ENCODE peak calls at places on chromosomes 1 and 21, in eight cellular contexts. E is HepG2, Q is IMR-90, L is heart left ventricle, S is A549, A is lower leg skin, K is stomach, C is ovary. Y is an unnamed sample.

GRCh38 chr1:53842347-53842746 is 4.3 kb upstream of the NDC1 start:
- DNase-seq in E (no peak), K (no peak), L (no peak), A (no peak), Q (no peak), C (no peak), S (no peak), Y (no peak)

GRCh38 chr1:213127074-213127473 is 76.0 kb downstream of the RPS6KC1 start:
- DNase-seq in E (no peak), C (no peak), K (no peak), Q (peak), S (no peak), A (no peak), L (no peak), Y (no peak)

GRCh38 chr1:54069792-54070548 is 16.6 kb downstream of the TCEANC2 start:
- DNase-seq in A (no peak), L (no peak), K (no peak), Q (peak), C (no peak), E (peak), S (peak), Y (peak)

GRCh38 chr1:229653420-229653819 is 27.4 kb downstream of the URB2 start:
- DNase-seq in Q (no peak), S (no peak), C (no peak), A (no peak), E (no peak), L (no peak), K (no peak), Y (no peak)

GRCh38 chr1:228270032-228270431 is 62.2 kb downstream of the OBSCN start:
- DNase-seq in K (peak), S (no peak), Q (peak), C (no peak), E (no peak), A (no peak), L (no peak), Y (peak)

GRCh38 chr21:41187537-41188025 is 19.6 kb downstream of the BACE2 start:
- DNase-seq in L (no peak), A (no peak), C (no peak), E (no peak), K (no peak), Q (no peak), S (no peak), Y (no peak)

GRCh38 chr1:15246960-15247614 is at the start of gene FHAD1:
- DNase-seq in Q (peak), C (peak), S (peak), A (no peak), E (no peak), L (peak), K (peak), Y (peak)

GRCh38 chr1:176206006-176206960 is 803 bp downstream of the COP1 start:
- DNase-seq in K (peak), E (peak), Q (peak), A (no peak), S (peak), L (no peak), C (no peak), Y (peak)

GRCh38 chr1:184854456-184855180 is 100.0 kb upstream of the EDEM3 start:
- DNase-seq in C (no peak), Q (peak), A (no peak), L (no peak), K (no peak), S (no peak), E (no peak), Y (peak)

GRCh38 chr1:181801617-181802016 is 259.9 kb downstream of the ZNF648 start:
- DNase-seq in E (no peak), K (no peak), S (no peak), A (no peak), C (no peak), L (no peak), Q (no peak), Y (no peak)

GRCh38 chr1:1080122-1080753 is 6.1 kb upstream of the RNF223 start:
- DNase-seq in L (peak), Q (peak), C (peak), A (no peak), S (peak), K (peak), E (peak), Y (peak)

GRCh38 chr1:175757381-175758015 is 14.1 kb upstream of the TNR start:
- DNase-seq in C (no peak), A (no peak), Q (no peak), K (peak), L (no peak), S (peak), E (no peak), Y (peak)

GRCh38 chr1:226846801-226847200 is 23.6 kb upstream of the PSEN2 start:
- DNase-seq in S (no peak), L (no peak), A (no peak), Q (no peak), K (no peak), C (no peak), E (no peak), Y (no peak)

GRCh38 chr21:42423197-42423675 is 19.5 kb downstream of the UBASH3A start:
- DNase-seq in S (no peak), K (no peak), L (no peak), Q (no peak), C (no peak), A (no peak), E (no peak), Y (no peak)

GRCh38 chr1:230867119-230867902 is 1.0 kb downstream of the C1orf198 start:
- DNase-seq in S (no peak), A (no peak), E (no peak), K (no peak), Q (no peak), C (no peak), L (no peak), Y (peak)

GRCh38 chr1:230749150-230749549 is 2.0 kb downstream of the CAPN9 start:
- DNase-seq in K (no peak), Q (no peak), C (no peak), E (no peak), L (no peak), A (no peak), S (no peak), Y (no peak)

GRCh38 chr21:36097427-36098230 is 27.8 kb downstream of the CBR1 start:
- DNase-seq in S (no peak), C (no peak), A (no peak), E (no peak), K (no peak), Q (no peak), L (no peak), Y (peak)

GRCh38 chr1:227761621-227762230 is 26.5 kb downstream of the SNAP47 start:
- DNase-seq in S (no peak), L (peak), A (no peak), C (no peak), Q (no peak), K (no peak), E (no peak), Y (no peak)

GRCh38 chr1:43454270-43455011 is 710 bp upstream of the HYI start:
- DNase-seq in C (no peak), E (no peak), S (no peak), A (peak), L (no peak), Q (peak), K (peak), Y (peak)

GRCh38 chr1:155170101-155170785 is 2.9 kb downstream of the KRTCAP2 start:
- DNase-seq in K (no peak), Q (no peak), L (no peak), E (no peak), S (no peak), C (no peak), A (no peak), Y (no peak)

GRCh38 chr21:38993561-38993960 is 187.8 kb downstream of the ETS2 start:
- DNase-seq in E (peak), C (peak), S (peak), Q (peak), K (peak), A (peak), L (no peak), Y (peak)

GRCh38 chr1:59738591-59739015 is 76.1 kb upstream of the HOOK1 start:
- DNase-seq in L (no peak), A (no peak), S (no peak), Q (peak), K (no peak), E (peak), C (no peak), Y (peak)

GRCh38 chr1:43975249-43975961 is 645 bp downstream of the ATP6V0B start:
- DNase-seq in L (peak), K (peak), A (peak), E (no peak), Q (no peak), C (no peak), S (no peak), Y (peak)

GRCh38 chr21:35343046-35343816 is 294.1 kb upstream of the RUNX1 start:
- DNase-seq in K (no peak), Q (peak), E (no peak), L (no peak), C (no peak), S (no peak), A (no peak), Y (peak)

GRCh38 chr1:51729824-51730284 is 113.0 kb downstream of the OSBPL9 start:
- DNase-seq in C (peak), E (no peak), K (no peak), A (no peak), Q (peak), S (peak), L (no peak), Y (no peak)
- TF ChIP-seq POLR2A in C (no peak), E (no peak), K (no peak), A (no peak), Q (no peak), S (no peak), L (no peak), Y (no peak)

DNA sequence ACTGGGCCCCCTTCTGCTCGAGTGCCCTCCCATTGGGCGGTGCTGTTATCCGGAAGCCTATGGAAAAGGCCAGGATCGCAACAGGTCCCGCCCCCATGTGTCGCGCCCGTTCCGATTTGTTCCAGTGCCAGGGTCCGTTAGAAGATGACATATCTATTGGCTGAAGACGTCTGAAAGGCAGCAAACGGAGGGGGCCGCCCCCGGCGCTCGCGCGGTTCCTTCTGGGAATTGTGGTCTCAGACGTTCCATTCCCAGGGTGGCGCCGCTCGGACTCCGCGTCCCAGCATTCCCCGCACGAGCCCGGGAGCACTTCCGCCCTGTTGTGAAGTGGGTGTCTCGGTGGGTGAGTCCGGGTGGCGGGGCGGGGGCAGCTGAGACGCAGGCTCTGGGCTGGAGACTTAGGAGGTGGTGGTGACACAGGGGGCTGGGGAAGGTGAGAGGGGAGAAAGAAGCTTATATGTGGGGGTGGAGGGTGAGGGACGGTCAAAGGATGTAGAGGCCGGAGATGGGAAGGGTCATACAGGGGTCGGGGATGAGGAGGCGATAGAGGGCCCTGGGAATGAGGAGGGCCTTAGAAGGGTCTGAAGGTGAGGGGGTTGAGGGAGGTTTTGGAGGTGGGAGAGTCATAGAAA is at the start of gene ZSCAN20:
- DNase-seq in C (peak), E (peak), S (peak), L (peak), A (peak), K (peak), Q (peak), Y (peak)
- TF ChIP-seq POLR2A in C (no peak), E (no peak), S (peak), L (no peak), A (no peak), K (no peak), Q (peak), Y (peak)

DNA sequence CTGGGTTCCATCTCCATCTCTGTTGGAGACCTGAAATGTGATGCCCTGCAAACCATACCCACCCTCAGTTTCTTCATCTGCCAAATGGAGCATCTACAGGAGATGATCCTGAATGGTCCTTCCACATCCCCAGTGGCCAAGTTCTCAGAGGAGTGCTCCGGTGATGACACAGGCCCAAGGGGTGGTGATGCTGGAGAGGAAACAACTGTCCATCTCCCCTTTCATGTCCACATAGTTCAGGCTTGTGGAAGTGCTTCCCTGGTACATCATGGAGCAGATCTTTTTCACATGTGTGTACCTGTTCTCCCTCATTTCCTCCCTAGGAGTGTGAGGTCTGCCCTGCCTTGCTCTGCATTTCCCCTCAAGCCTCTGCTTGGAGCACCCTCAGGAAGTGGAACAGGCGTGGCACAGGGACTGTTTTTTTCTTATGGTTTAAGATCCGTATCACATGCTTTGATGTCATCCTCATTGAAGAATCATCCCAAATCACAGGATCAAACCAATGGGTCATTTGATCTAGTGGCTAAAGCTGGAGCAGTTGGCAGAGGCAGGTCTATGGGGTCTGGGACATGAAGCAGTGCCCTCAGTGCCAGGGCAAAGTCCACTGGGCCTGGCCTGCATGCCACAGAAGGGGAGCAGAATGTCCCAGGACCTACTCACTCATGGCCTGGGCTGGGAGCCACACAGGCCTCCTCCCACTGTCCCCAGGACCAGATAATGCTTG is 8.2 kb upstream of the TRIM63 start:
- DNase-seq in K (peak), S (no peak), C (no peak), A (no peak), Q (no peak), L (peak), E (no peak), Y (no peak)
- TF ChIP-seq POLR2A in K (no peak), S (no peak), C (no peak), A (no peak), Q (no peak), L (no peak), E (no peak), Y (no peak)

GRCh38 chr1:243850368-243851128 is 505 bp upstream of the AKT3 start:
- DNase-seq in K (peak), E (peak), S (peak), Q (peak), L (peak), A (peak), C (peak), Y (peak)
- TF ChIP-seq POLR2A in K (no peak), E (no peak), S (peak), Q (peak), L (no peak), A (no peak), C (peak), Y (peak)

Y was measured in endothelial cell of umbilical vein.